ENCODE peak calls at places on chromosomes 3 and 15, in four cellular contexts. W is GM12892, H is SK-N-SH, V is K562. D is an unnamed sample.

GRCh38 chr15:95604634-95605036 is 725.9 kb upstream of the NR2F2 start:
- DNase-seq in W (no peak), H (no peak), V (no peak), D (no peak)

GRCh38 chr15:42375941-42376340 is 16.6 kb downstream of the CAPN3 start:
- DNase-seq in W (no peak), H (no peak), V (no peak), D (no peak)

GRCh38 chr3:59658236-59658635 is 608.4 kb upstream of the CFAP20DC start:
- DNase-seq in W (no peak), H (no peak), V (no peak), D (no peak)

GRCh38 chr15:43868412-43868811 is 41.6 kb downstream of the WDR76 start:
- DNase-seq in W (no peak), H (no peak), V (no peak), D (no peak)

GRCh38 chr15:29259233-29259632 is 10.4 kb downstream of the NSMCE3 start:
- DNase-seq in W (no peak), H (no peak), V (no peak), D (no peak)

GRCh38 chr3:198028718-198029117 is 68.7 kb downstream of the LMLN start:
- DNase-seq in W (no peak), H (no peak), V (no peak), D (no peak)

GRCh38 chr3:18739098-18739431 is 313.9 kb upstream of the SATB1 start:
- DNase-seq in W (no peak), H (no peak), V (no peak), D (no peak)

GRCh38 chr3:141421639-141422319 is 53.5 kb downstream of the ZBTB38 start:
- DNase-seq in W (no peak), H (no peak), V (no peak), D (no peak)

GRCh38 chr3:34070831-34071230 is 272.4 kb downstream of the PDCD6IP start:
- DNase-seq in W (no peak), H (no peak), V (no peak), D (no peak)

GRCh38 chr3:15148614-15149013 is 49.7 kb upstream of the RBSN start:
- DNase-seq in W (no peak), H (no peak), V (peak; percentile 52), D (no peak)

GRCh38 chr3:12446298-12446697 is 38.0 kb upstream of the TSEN2 start:
- DNase-seq in W (no peak), H (no peak), V (no peak), D (no peak)

GRCh38 chr3:12445523-12446240 is 38.6 kb upstream of the TSEN2 start:
- DNase-seq in W (no peak), H (no peak), V (no peak), D (no peak)

GRCh38 chr3:12443781-12444522 is 40.3 kb upstream of the TSEN2 start:
- DNase-seq in W (no peak), H (no peak), V (no peak), D (no peak)

GRCh38 chr3:12442654-12443501 is 41.4 kb upstream of the TSEN2 start:
- DNase-seq in W (no peak), H (no peak), V (no peak), D (no peak)

GRCh38 chr3:12444582-12445468 is 39.5 kb upstream of the TSEN2 start:
- DNase-seq in W (no peak), H (peak; percentile 82), V (no peak), D (no peak)
- TF ChIP-seq TAF1 in W (no peak), H (no peak), V (no peak), D (no peak)

GRCh38 chr3:138846350-138846756 is 11.6 kb upstream of the PIK3CB start:
- DNase-seq in W (no peak), H (no peak), V (no peak), D (no peak)
- TF ChIP-seq TAF1 in W (no peak), H (no peak), V (no peak), D (no peak)

GRCh38 chr3:89280822-89281365 is 173.5 kb downstream of the EPHA3 start:
- DNase-seq in W (no peak), H (no peak), V (no peak), D (no peak)

GRCh38 chr3:89276116-89276515 is 168.7 kb downstream of the EPHA3 start:
- DNase-seq in W (no peak), H (no peak), V (no peak), D (no peak)

GRCh38 chr3:89278305-89278704 is 170.9 kb downstream of the EPHA3 start:
- DNase-seq in W (no peak), H (no peak), V (no peak), D (no peak)
- TF ChIP-seq TAF1 in W (no peak), H (no peak), V (no peak), D (no peak)

GRCh38 chr3:174126990-174127758 is 729.6 kb downstream of the NLGN1 start:
- DNase-seq in W (no peak), H (no peak), V (no peak), D (no peak)
- TF ChIP-seq TAF1 in W (no peak), H (no peak), V (no peak), D (no peak)

GRCh38 chr15:69129026-69129385 is 31.4 kb upstream of the GLCE start:
- DNase-seq in W (no peak), H (no peak), V (no peak), D (no peak)
- TF ChIP-seq TAF1 in W (no peak), H (no peak), V (no peak), D (no peak)

GRCh38 chr3:81666502-81667121 is 94.8 kb downstream of the GBE1 start:
- DNase-seq in W (no peak), H (peak; percentile 14), V (no peak), D (no peak)
- TF ChIP-seq TAF1 in W (no peak), H (no peak), V (no peak), D (no peak)